ENCODE peak calls at places on chromosomes 6 and 20, in four cellular contexts. W is foreskin keratinocyte, H is thoracic aorta, I is GM23248. X is an unnamed sample.

GRCh38 chr20:44057698-44058675 is 129.0 kb downstream of the JPH2 start:
- DNase-seq in W (no peak), H (no peak), I (peak), X (no peak)

GRCh38 chr6:68634503-68635411 is at the start of gene ADGRB3:
- DNase-seq in W (no peak), H (peak), I (peak), X (peak)

GRCh38 chr6:112618796-112619195 is 271.7 kb downstream of the RFPL4B start:
- DNase-seq in W (no peak), H (no peak), I (peak), X (no peak)

GRCh38 chr20:605237-605636 is 4.9 kb downstream of the TCF15 start:
- DNase-seq in W (no peak), H (no peak), I (no peak), X (no peak)

GRCh38 chr6:37625591-37626374 is 71.9 kb downstream of the MDGA1 start:
- DNase-seq in W (no peak), H (no peak), I (no peak), X (no peak)

GRCh38 chr20:7637184-7637583 is 303.1 kb downstream of the HAO1 start:
- DNase-seq in W (no peak), H (no peak), I (peak), X (no peak)

GRCh38 chr6:157908369-157909281 is 73.0 kb upstream of the SYNJ2 start:
- DNase-seq in W (no peak), H (no peak), I (no peak), X (no peak)

GRCh38 chr6:143337201-143337949 is 113.1 kb downstream of the ADAT2 start:
- DNase-seq in W (peak), H (no peak), I (no peak), X (no peak)

GRCh38 chr6:161130606-161131005 is 139.0 kb downstream of the MAP3K4 start:
- DNase-seq in W (no peak), H (no peak), I (no peak), X (no peak)

GRCh38 chr20:49387606-49387939 is 94.9 kb downstream of the KCNB1 start:
- DNase-seq in W (no peak), H (no peak), I (no peak), X (no peak)

GRCh38 chr20:10524034-10524476 is 89.0 kb downstream of the SLX4IP start:
- DNase-seq in W (no peak), H (no peak), I (no peak), X (no peak)

GRCh38 chr6:17276766-17277165 is 4.4 kb upstream of the RBM24 start:
- DNase-seq in W (no peak), H (no peak), I (peak), X (no peak)

GRCh38 chr6:138953451-138953850 is 34.6 kb downstream of the REPS1 start:
- DNase-seq in W (no peak), H (no peak), I (peak), X (peak)

GRCh38 chr6:155264704-155265320 is 999 bp downstream of the CLDN20 start:
- DNase-seq in W (no peak), H (no peak), I (peak), X (peak)
- H3K27ac ChIP-seq in W (no peak), H (no peak), I (peak), X (peak)

DNA sequence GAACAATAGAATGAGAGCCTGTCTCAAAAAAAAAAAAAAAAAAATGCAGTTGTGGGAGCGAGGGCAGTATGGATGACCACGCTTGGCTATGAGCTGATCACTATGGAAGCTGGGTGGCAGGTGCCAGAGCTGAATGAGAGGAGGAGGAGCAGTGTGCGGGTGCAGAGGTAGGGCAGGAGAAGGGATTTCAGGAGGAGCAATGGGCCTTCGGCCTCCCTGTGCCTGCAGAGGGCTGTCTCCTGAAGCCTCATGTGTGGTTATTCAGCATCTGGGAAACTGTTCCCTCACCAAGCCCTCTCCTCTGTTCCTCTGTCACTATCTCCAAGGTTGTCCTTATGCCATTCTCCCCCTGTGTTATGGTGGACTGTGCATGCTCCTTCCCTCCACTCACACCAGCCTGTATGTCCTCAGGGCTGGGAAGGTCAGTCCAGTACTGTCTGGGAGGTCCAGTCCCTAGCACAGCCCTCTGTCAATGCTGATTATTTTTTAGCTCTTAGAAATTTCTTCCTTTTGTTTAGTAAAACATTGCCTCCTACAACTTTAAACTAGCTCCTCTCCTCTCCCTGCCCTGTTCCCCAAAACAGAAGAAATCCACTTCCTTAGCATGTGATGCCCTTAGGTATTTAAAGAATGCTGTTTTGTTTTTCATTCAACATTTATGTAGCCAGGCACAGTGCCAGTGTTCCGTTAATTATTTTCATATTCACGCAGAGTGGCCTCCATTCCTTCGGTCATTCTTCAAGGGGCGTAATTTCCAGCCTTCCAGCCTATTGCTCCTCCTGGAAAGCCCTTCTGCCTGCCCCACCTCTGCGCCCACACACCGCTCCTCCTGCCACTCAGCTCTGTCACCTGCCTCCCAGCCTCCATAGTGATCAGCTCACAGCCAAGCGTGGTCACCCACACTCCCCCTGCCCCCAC is 48.9 kb downstream of the CNBD2 start:
- DNase-seq in W (no peak), H (no peak), I (peak), X (peak)
- H3K27ac ChIP-seq in W (no peak), H (peak), I (no peak), X (peak)

GRCh38 chr6:109007521-109007920 is 87.1 kb downstream of the SESN1 start:
- DNase-seq in W (no peak), H (no peak), I (no peak), X (no peak)

GRCh38 chr6:109008537-109008950 is 86.1 kb downstream of the SESN1 start:
- DNase-seq in W (no peak), H (no peak), I (peak), X (no peak)

GRCh38 chr6:109008951-109009760 is 85.5 kb downstream of the SESN1 start:
- DNase-seq in W (peak), H (peak), I (peak), X (peak)

GRCh38 chr6:109006818-109007217 is 87.8 kb downstream of the SESN1 start:
- DNase-seq in W (no peak), H (no peak), I (no peak), X (no peak)

GRCh38 chr6:109008061-109008460 is 86.6 kb downstream of the SESN1 start:
- DNase-seq in W (no peak), H (no peak), I (no peak), X (no peak)
- H3K27ac ChIP-seq in W (peak), H (no peak), I (peak), X (no peak)

DNA sequence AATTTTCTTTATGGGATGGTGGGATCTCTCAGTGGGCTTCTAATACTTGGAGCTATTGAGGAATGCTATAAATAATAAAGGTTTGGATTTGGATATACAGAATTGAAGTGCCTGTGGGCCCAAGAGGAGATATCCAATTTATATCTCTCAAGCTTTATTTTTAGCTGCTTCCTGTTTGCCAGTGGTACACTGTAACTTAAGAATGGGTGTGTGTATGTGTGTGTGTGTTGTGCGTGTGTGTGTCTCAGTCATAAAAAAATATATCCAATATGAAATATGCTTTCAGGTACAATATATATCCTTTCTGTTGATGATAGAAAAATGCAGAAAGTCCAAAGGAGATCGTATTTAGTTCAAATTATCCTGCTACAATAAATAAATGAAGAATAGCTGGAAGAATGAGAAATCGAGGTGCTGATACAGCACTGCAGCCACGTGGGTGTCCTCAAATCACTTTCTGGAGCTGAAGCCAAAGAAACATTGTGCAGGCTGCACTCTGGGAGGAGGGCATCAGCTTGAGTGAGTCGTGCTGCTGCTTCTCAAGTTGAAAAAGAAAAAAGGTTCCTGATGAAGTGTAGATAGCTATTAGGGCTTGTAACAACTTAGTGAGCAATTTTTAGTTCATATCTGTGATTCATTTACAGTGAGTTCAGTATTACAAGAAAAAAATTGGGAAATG is 40.3 kb downstream of the DSE start:
- DNase-seq in W (no peak), H (peak), I (peak), X (no peak)
- H3K27ac ChIP-seq in W (no peak), H (no peak), I (peak), X (no peak)

DNA sequence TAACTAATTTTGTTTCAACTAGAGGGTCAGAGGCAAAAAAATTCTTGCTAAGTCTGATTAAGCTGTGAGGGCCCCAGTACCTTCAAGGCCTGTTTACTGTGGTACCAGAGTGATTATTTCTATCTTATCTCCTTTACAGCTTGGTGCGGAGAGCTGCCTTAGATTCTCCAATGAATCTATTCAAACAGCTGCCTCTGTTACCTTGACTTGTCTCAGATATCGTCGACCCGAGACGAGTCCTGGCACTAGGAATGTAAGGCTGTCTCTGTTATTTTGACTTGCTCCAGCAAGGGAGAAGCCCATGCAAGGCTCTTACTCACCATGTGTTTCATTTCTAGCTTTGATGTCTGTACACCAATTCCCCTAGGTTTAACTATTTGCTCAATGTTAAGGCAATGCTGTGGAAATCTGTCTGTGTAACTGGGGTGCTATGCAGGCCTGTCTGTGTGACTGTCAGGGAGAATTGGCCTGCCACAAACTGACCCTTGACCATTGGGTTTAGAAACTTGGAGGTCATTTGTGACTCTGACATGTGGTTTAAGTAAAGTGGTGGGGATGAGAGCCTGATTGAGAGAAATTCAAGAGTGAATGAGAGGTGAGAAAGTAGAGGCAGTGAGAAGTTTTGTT is 10.4 kb upstream of the FKBPL start:
- DNase-seq in W (no peak), H (no peak), I (no peak), X (no peak)
- H3K27ac ChIP-seq in W (no peak), H (no peak), I (no peak), X (no peak)

DNA sequence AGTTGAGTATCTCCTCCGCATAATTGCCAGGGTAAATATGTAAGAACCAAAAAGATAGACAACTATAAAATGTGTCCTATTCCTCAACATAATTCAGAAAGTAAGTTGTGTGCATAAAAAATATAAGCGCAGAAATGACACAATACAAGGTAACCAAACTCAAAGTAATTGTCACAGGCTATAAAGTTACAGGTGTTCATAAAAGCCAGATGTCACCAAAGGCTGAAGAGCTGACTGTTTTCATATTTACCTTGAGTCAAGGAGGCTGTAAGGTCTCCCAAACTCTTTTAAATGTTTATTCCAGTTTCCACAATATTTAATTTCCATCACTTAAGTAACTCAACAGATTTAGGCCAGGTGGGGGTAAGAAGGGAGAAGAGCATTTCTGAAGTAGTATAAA is 192.2 kb upstream of the MARCKS start:
- DNase-seq in W (no peak), H (no peak), I (no peak), X (no peak)
- H3K27ac ChIP-seq in W (no peak), H (no peak), I (no peak), X (no peak)

DNA sequence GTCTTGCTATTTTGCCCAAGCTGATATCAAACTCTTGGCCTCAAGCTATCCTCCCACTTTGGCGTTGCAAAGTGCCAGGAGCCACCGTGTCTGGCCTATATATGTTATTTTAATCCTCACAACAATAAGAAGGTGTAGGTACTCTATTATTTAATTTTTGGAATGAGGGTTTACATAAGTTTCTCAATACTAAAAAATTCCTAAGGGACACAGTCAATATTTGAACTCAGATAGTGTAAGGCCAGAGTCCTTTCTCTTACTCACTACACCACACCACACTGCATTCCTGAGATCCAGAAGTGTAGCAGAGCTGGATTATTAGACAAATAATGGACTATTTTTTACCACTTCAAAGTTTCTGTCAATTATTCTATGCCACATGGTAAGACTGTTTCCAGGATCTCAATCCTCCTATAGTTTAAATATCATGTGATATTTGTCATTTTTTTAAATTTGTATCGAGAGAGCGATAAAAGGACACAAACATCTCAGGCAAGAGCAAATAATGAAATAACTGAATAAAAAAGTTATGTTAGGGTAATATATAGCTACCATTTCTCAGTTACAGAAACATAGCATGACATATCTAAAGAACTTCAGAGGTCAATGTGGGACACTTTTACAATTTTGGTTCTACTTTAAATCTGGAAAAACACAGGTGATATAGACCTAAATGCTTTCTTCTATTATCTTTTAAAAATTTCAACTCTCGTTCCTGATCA is 162.2 kb upstream of the THEMIS start:
- DNase-seq in W (no peak), H (no peak), I (peak), X (no peak)
- H3K27ac ChIP-seq in W (no peak), H (no peak), I (no peak), X (no peak)

GRCh38 chr6:18324708-18325047 is 60.3 kb upstream of the DEK start:
- DNase-seq in W (no peak), H (no peak), I (no peak), X (no peak)
- H3K27ac ChIP-seq in W (peak), H (no peak), I (no peak), X (no peak)

GRCh38 chr20:53685070-53685595 is 91.5 kb upstream of the ZNF217 start:
- DNase-seq in W (no peak), H (no peak), I (no peak), X (no peak)
- H3K27ac ChIP-seq in W (no peak), H (no peak), I (no peak), X (no peak)

GRCh38 chr6:24933868-24934401 is 1.8 kb downstream of the RIPOR2 start:
- DNase-seq in W (no peak), H (no peak), I (peak), X (peak)

GRCh38 chr6:24933266-24933665 is 2.5 kb downstream of the RIPOR2 start:
- DNase-seq in W (no peak), H (no peak), I (no peak), X (no peak)

GRCh38 chr6:24935323-24935722 is 437 bp downstream of the RIPOR2 start:
- DNase-seq in W (no peak), H (no peak), I (no peak), X (no peak)

GRCh38 chr6:24936641-24937317 is 1.0 kb upstream of the RIPOR2 start:
- DNase-seq in W (no peak), H (no peak), I (peak), X (no peak)

GRCh38 chr6:24935753-24936152 is at the start of gene RIPOR2:
- DNase-seq in W (no peak), H (no peak), I (no peak), X (no peak)
- H3K27ac ChIP-seq in W (no peak), H (no peak), I (no peak), X (no peak)

X was measured in RWPE1.